ENCODE peak calls at places on chromosomes 3 and 15, in four cellular contexts. S is PC-3, G is SK-N-SH, E is OCI-LY7. P is an unnamed sample.

GRCh38 chr15:75454471-75455418 is 3.3 kb upstream of the SIN3A start:
- DNase-seq in G (peak), E (peak), S (no peak), P (peak)

GRCh38 chr3:169748670-169749069 is 16.2 kb downstream of the TERC start:
- DNase-seq in E (no peak), G (no peak), S (peak), P (no peak)

GRCh38 chr3:77599948-77600347 is 560.0 kb downstream of the ROBO2 start:
- DNase-seq in E (no peak), G (no peak), S (no peak), P (no peak)

GRCh38 chr15:77416954-77417353 is 3.0 kb downstream of the PEAK1 start:
- DNase-seq in E (no peak), G (no peak), S (peak), P (no peak)

GRCh38 chr3:99938270-99938955 is 120.8 kb downstream of the CMSS1 start:
- DNase-seq in G (no peak), S (no peak), E (no peak), P (peak)

GRCh38 chr3:140943781-140944547 is 2.3 kb downstream of the SLC25A36 start:
- DNase-seq in G (no peak), E (no peak), S (no peak), P (no peak)

GRCh38 chr3:45078910-45079522 is 52.9 kb downstream of the CLEC3B start:
- DNase-seq in E (no peak), G (no peak), S (peak), P (no peak)

GRCh38 chr3:142808103-142808917 is 80.6 kb downstream of the PCOLCE2 start:
- DNase-seq in S (peak), E (no peak), G (no peak), P (peak)

GRCh38 chr3:117404756-117405155 is 695.2 kb downstream of the TUSC7 start:
- DNase-seq in S (no peak), G (no peak), E (no peak), P (no peak)

GRCh38 chr3:117404153-117404552 is 694.6 kb downstream of the TUSC7 start:
- DNase-seq in E (no peak), S (no peak), G (no peak), P (no peak)

GRCh38 chr3:117399311-117400068 is 689.9 kb downstream of the TUSC7 start:
- DNase-seq in G (no peak), E (no peak), S (no peak), P (no peak)

GRCh38 chr3:117398166-117398954 is 688.8 kb downstream of the TUSC7 start:
- DNase-seq in E (no peak), S (no peak), G (no peak), P (no peak)

DNA sequence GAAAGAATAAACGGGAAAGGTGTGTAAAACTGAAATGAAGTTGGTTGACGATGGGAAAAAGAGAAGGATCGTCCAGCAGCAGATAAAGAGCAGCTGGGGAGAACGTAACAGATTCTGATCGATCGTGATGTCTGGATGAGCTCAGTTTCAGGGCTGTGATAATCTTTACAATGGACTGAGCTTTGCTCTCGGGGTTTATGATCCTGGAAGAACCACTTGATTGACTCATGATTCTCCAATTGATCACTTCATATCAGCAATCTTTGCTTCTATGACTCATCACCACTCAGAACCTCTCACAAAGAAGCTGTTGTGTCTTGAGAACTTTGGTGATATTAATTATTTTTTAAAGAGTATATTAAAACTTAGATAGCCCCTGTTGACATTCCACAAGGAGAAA is 690.7 kb downstream of the TUSC7 start:
- DNase-seq in S (no peak), G (no peak), E (no peak), P (no peak)
- TF ChIP-seq CTCF in S (no peak), G (no peak), E (no peak), P (no peak)

DNA sequence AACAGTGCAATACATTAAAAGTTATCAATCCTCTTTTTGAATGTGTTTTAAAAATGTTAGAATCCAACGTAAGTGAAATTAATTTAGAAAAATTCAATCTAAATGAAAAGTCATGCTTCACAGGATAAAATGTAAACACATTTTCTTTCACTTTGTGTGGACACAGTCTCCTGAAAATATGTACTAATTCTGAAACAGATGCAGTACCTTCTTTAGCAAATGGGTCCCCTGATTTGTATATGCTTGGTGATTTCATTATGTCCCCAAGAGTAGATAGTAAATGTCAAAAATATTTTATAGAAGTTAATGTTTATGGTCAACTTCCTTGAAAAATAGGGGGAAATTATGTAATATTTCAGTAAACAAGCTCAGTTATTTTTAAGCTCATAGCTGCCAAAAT is 28.9 kb downstream of the FOXP1 start:
- DNase-seq in E (no peak), S (no peak), G (no peak), P (no peak)
- H3K4me2 ChIP-seq in E (peak), S (no peak), G (no peak), P (no peak)

GRCh38 chr3:21216598-21216997 is 534.4 kb downstream of the ZNF385D start:
- DNase-seq in G (no peak), S (peak), E (no peak), P (no peak)
- TF ChIP-seq CTCF in G (peak), S (peak), E (peak), P (no peak)

DNA sequence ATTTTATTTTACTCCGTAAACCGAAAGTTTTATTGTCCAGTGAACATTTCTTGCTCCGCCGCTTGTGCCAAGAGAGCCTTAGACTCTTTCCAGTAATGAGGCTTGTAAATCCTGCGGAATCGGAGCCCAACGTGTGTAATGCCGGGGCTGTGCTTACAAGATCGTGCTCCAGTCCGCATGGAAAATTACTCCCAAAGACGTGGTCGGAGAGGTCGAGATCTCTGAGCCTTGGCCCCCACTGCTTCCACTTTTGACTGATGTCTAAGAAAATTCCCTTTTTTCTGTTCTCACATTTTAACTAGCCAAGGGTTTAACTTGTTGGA is 702 bp upstream of the PLOD2 start:
- DNase-seq in G (no peak), S (peak), E (no peak), P (peak)
- H3K4me2 ChIP-seq in G (peak), S (peak), E (no peak), P (peak)

DNA sequence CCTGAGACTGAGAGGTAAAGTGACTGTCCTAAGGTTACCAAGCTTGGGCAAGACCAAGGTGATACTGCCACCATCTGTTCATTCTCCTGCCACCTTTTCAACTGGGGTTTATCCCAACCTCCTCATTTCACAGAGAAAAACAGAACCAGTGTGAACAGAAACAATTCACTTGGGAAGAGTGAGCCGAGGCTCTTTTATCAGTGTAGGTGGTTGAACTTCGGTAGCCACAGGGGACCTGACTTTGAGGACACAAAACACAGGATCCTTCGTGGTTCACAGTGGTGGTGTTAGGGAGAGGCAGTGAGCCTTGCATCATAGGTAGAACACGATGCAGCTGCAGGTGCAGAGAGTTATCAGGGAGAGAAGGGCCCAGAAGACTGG is 72.8 kb upstream of the ICE2 start:
- DNase-seq in E (no peak), S (peak), G (no peak), P (no peak)
- TF ChIP-seq CTCF in E (peak), S (peak), G (no peak), P (no peak)

GRCh38 chr15:65054333-65055200 is 9.4 kb downstream of the SLC51B start:
- DNase-seq in E (peak), G (peak), S (peak), P (peak)
- H3K4me2 ChIP-seq in E (no peak), G (no peak), S (no peak), P (no peak)

DNA sequence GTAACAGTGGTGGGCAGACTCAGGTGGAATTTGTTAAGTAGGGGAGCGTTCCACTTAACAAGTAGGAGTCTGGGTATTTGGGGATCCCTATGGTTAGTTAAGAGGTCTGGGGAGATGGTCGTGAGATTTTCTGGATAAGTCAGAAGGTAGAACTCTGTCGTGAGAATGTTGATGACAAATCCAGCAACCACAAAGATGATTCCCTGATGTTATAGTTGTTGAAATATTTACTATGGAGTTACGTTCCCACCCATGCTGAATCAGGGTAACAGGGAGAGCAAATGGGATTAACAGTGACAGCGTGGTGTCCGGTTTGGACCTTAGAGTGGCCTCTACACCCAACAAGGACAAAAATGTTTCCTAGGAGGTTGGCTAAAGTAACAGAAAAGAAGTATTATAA is 110.8 kb downstream of the MFSD1 start:
- DNase-seq in G (no peak), S (peak), E (no peak), P (peak)
- TF ChIP-seq CTCF in G (no peak), S (no peak), E (no peak), P (no peak)

GRCh38 chr3:65142476-65142875 is 454.7 kb upstream of the ADAMTS9 start:
- DNase-seq in S (no peak), E (no peak), G (no peak), P (no peak)
- H3K4me2 ChIP-seq in S (no peak), E (no peak), G (no peak), P (no peak)